ENCODE peak calls at places on chromosomes 4 and X, in six cellular contexts. One of them, this sample, is unnamed.

GRCh38 chr4:119525005-119525749 is 103.4 kb downstream of the PDE5A start:
- DNase-seq in anterior cingulate cortex: no peak
- DNase-seq in endodermal cell: no peak
- DNase-seq in activated T-cell treated with anti-CD3 and anti-CD28 coated beads for 1 hour: no peak
- DNase-seq in ACHN: peak; percentile 63
- DNase-seq in uterus: no peak
- DNase-seq in this sample: no peak

GRCh38 chrX:63686878-63687714 is 97.9 kb downstream of the ARHGEF9 start:
- DNase-seq in ACHN: peak; percentile 31
- DNase-seq in uterus: no peak
- DNase-seq in anterior cingulate cortex: no peak
- DNase-seq in activated T-cell treated with anti-CD3 and anti-CD28 coated beads for 1 hour: peak; percentile 0
- DNase-seq in endodermal cell: peak; percentile 57
- DNase-seq in this sample: peak; percentile 81

GRCh38 chrX:136652822-136653723 is 5.1 kb downstream of the CD40LG start:
- DNase-seq in endodermal cell: no peak
- DNase-seq in anterior cingulate cortex: no peak
- DNase-seq in activated T-cell treated with anti-CD3 and anti-CD28 coated beads for 1 hour: no peak
- DNase-seq in uterus: no peak
- DNase-seq in ACHN: no peak
- DNase-seq in this sample: no peak

GRCh38 chr4:128600996-128601857 is 208.3 kb upstream of the JADE1 start:
- DNase-seq in endodermal cell: peak; percentile 78
- DNase-seq in uterus: peak; percentile 69
- DNase-seq in ACHN: peak; percentile 94
- DNase-seq in activated T-cell treated with anti-CD3 and anti-CD28 coated beads for 1 hour: no peak
- DNase-seq in anterior cingulate cortex: peak; percentile 30
- DNase-seq in this sample: no peak

GRCh38 chr4:118974758-118975157 is 86.1 kb downstream of the SYNPO2 start:
- DNase-seq in activated T-cell treated with anti-CD3 and anti-CD28 coated beads for 1 hour: no peak
- DNase-seq in anterior cingulate cortex: no peak
- DNase-seq in uterus: no peak
- DNase-seq in ACHN: no peak
- DNase-seq in endodermal cell: no peak
- DNase-seq in this sample: no peak

GRCh38 chr4:12703076-12703475 is 781.1 kb downstream of the RAB28 start:
- DNase-seq in uterus: no peak
- DNase-seq in activated T-cell treated with anti-CD3 and anti-CD28 coated beads for 1 hour: no peak
- DNase-seq in anterior cingulate cortex: no peak
- DNase-seq in endodermal cell: no peak
- DNase-seq in ACHN: no peak
- DNase-seq in this sample: no peak

GRCh38 chr4:4386736-4387392 is at the start of gene NSG1:
- DNase-seq in uterus: no peak
- DNase-seq in anterior cingulate cortex: no peak
- DNase-seq in activated T-cell treated with anti-CD3 and anti-CD28 coated beads for 1 hour: peak; percentile 19
- DNase-seq in endodermal cell: peak; percentile 80
- DNase-seq in ACHN: peak; percentile 17
- DNase-seq in this sample: no peak

GRCh38 chr4:76219299-76220055 is 5.9 kb upstream of the SCARB2 start:
- DNase-seq in uterus: no peak
- DNase-seq in activated T-cell treated with anti-CD3 and anti-CD28 coated beads for 1 hour: no peak
- DNase-seq in ACHN: no peak
- DNase-seq in anterior cingulate cortex: no peak
- DNase-seq in endodermal cell: no peak
- DNase-seq in this sample: no peak

GRCh38 chr4:24742773-24743676 is 52.3 kb upstream of the SOD3 start:
- DNase-seq in anterior cingulate cortex: no peak
- DNase-seq in ACHN: no peak
- DNase-seq in endodermal cell: no peak
- DNase-seq in uterus: no peak
- DNase-seq in activated T-cell treated with anti-CD3 and anti-CD28 coated beads for 1 hour: no peak
- DNase-seq in this sample: no peak

GRCh38 chr4:2570551-2571222 is 34.2 kb downstream of the FAM193A start:
- DNase-seq in anterior cingulate cortex: no peak
- DNase-seq in uterus: no peak
- DNase-seq in activated T-cell treated with anti-CD3 and anti-CD28 coated beads for 1 hour: peak; percentile 25
- DNase-seq in endodermal cell: no peak
- DNase-seq in ACHN: no peak
- DNase-seq in this sample: no peak

GRCh38 chrX:19852014-19853005 is 35.1 kb downstream of the SH3KBP1 start:
- DNase-seq in ACHN: peak; percentile 1
- DNase-seq in activated T-cell treated with anti-CD3 and anti-CD28 coated beads for 1 hour: no peak
- DNase-seq in anterior cingulate cortex: no peak
- DNase-seq in endodermal cell: no peak
- DNase-seq in uterus: peak; percentile 19
- DNase-seq in this sample: no peak

GRCh38 chrX:12843061-12843667 is 23.7 kb upstream of the TLR7 start:
- DNase-seq in activated T-cell treated with anti-CD3 and anti-CD28 coated beads for 1 hour: no peak
- DNase-seq in ACHN: no peak
- DNase-seq in uterus: no peak
- DNase-seq in anterior cingulate cortex: no peak
- DNase-seq in endodermal cell: no peak
- DNase-seq in this sample: no peak

GRCh38 chr4:148978301-148978700 is 536.1 kb upstream of the NR3C2 start:
- DNase-seq in endodermal cell: no peak
- DNase-seq in anterior cingulate cortex: no peak
- DNase-seq in uterus: no peak
- DNase-seq in activated T-cell treated with anti-CD3 and anti-CD28 coated beads for 1 hour: no peak
- DNase-seq in ACHN: no peak
- DNase-seq in this sample: no peak